ENCODE peak calls at places on chromosomes 11 and 22, in eight cellular contexts. N is endothelial cell; K is RWPE1; E is fibroblast of the aortic adventitia; T is cardiac muscle cell; Q is CD8-positive, alpha-beta T cell; P is left ventricle myocardium inferior; Y is AG09309. R is an unnamed sample.

GRCh38 chr11:103537904-103538502 is 428.8 kb downstream of the DYNC2H1 start:
- DNase-seq in N (peak), K (peak), E (peak), T (no peak), Q (no peak), P (no peak), Y (no peak), R (no peak)

GRCh38 chr11:69171476-69171875 is 15.7 kb downstream of the SMIM38 start:
- DNase-seq in N (no peak), K (no peak), E (no peak), T (no peak), Q (no peak), P (no peak), Y (no peak), R (no peak)

GRCh38 chr11:3046641-3047040 is 10.6 kb downstream of the CARS1 start:
- DNase-seq in N (no peak), K (no peak), E (no peak), T (no peak), Q (no peak), P (no peak), Y (no peak), R (no peak)

GRCh38 chr11:44324787-44325525 is 15.0 kb upstream of the ALX4 start:
- DNase-seq in N (no peak), K (no peak), E (no peak), T (no peak), Q (no peak), P (no peak), Y (no peak), R (no peak)

GRCh38 chr11:34340653-34341052 is 17.2 kb downstream of the ABTB2 start:
- DNase-seq in N (no peak), K (no peak), E (no peak), T (no peak), Q (no peak), P (no peak), Y (no peak), R (no peak)

GRCh38 chr22:49141761-49142160 is 685.9 kb downstream of the BRD1 start:
- DNase-seq in N (no peak), K (no peak), E (no peak), T (no peak), Q (no peak), P (no peak), Y (no peak), R (no peak)

GRCh38 chr22:38860291-38861169 is 11.5 kb downstream of the CBX6 start:
- DNase-seq in N (no peak), K (no peak), E (no peak), T (no peak), Q (no peak), P (no peak), Y (no peak), R (no peak)

GRCh38 chr11:772429-773390 is 4.6 kb downstream of the GATD1 start:
- DNase-seq in N (no peak), K (no peak), E (no peak), T (no peak), Q (no peak), P (no peak), Y (no peak), R (no peak)

GRCh38 chr22:38083931-38084631 is at the start of gene SLC16A8:
- DNase-seq in N (no peak), K (no peak), E (no peak), T (no peak), Q (no peak), P (no peak), Y (no peak), R (no peak)

GRCh38 chr22:48869161-48869560 is 958.5 kb downstream of the BRD1 start:
- DNase-seq in N (no peak), K (no peak), E (no peak), T (no peak), Q (no peak), P (peak), Y (no peak), R (no peak)

GRCh38 chr11:34727228-34727737 is 106.4 kb downstream of the EHF start:
- DNase-seq in N (no peak), K (no peak), E (no peak), T (no peak), Q (no peak), P (no peak), Y (no peak), R (no peak)

GRCh38 chr11:35042906-35043305 is 96.1 kb upstream of the CD44 start:
- DNase-seq in N (no peak), K (no peak), E (no peak), T (peak), Q (no peak), P (no peak), Y (no peak), R (no peak)

GRCh38 chr11:44139565-44140313 is 44.3 kb downstream of the EXT2 start:
- DNase-seq in N (no peak), K (no peak), E (peak), T (peak), Q (no peak), P (no peak), Y (no peak), R (no peak)

GRCh38 chr11:8717876-8718753 is 35.5 kb downstream of the RPL27A start:
- DNase-seq in N (no peak), K (peak), E (peak), T (no peak), Q (no peak), P (peak), Y (peak), R (no peak)

GRCh38 chr22:42462016-42462415 is 29.8 kb upstream of the NFAM1 start:
- DNase-seq in N (no peak), K (no peak), E (no peak), T (peak), Q (no peak), P (no peak), Y (no peak), R (no peak)

GRCh38 chr11:2788751-2789140 is 89.0 kb upstream of the KCNQ1OT1 start:
- DNase-seq in N (peak), K (no peak), E (no peak), T (no peak), Q (no peak), P (peak), Y (no peak), R (no peak)

GRCh38 chr11:67663515-67664212 is 10.8 kb downstream of the ALDH3B2 start:
- DNase-seq in N (no peak), K (no peak), E (no peak), T (no peak), Q (no peak), P (no peak), Y (no peak), R (no peak)

GRCh38 chr11:102761646-102762238 is 18.7 kb downstream of the MMP10 start:
- DNase-seq in N (no peak), K (no peak), E (peak), T (peak), Q (no peak), P (no peak), Y (no peak), R (no peak)

GRCh38 chr22:33984211-33984610 is 63.9 kb upstream of the LARGE1 start:
- DNase-seq in N (no peak), K (no peak), E (no peak), T (no peak), Q (no peak), P (no peak), Y (no peak), R (no peak)

GRCh38 chr11:110131386-110132123 is 38.4 kb downstream of the ZC3H12C start:
- DNase-seq in N (no peak), K (peak), E (no peak), T (no peak), Q (no peak), P (no peak), Y (no peak), R (no peak)

GRCh38 chr11:417652-418342 is 3.0 kb upstream of the SIGIRR start:
- DNase-seq in N (no peak), K (no peak), E (no peak), T (no peak), Q (no peak), P (no peak), Y (no peak), R (no peak)

GRCh38 chr11:66727282-66727882 is 1.6 kb downstream of the SPTBN2 start:
- DNase-seq in N (no peak), K (peak), E (no peak), T (peak), Q (peak), P (no peak), Y (no peak), R (no peak)

GRCh38 chr11:131579932-131580387 is 209.5 kb downstream of the NTM start:
- DNase-seq in N (peak), K (peak), E (peak), T (peak), Q (no peak), P (no peak), Y (peak), R (no peak)

GRCh38 chr11:64923151-64923661 is 1.3 kb upstream of the PPP2R5B start:
- DNase-seq in N (no peak), K (no peak), E (no peak), T (no peak), Q (no peak), P (no peak), Y (no peak), R (no peak)

GRCh38 chr11:110774138-110775014 is 62.1 kb upstream of the ARHGAP20 start:
- DNase-seq in N (no peak), K (no peak), E (no peak), T (no peak), Q (no peak), P (no peak), Y (no peak), R (no peak)

GRCh38 chr11:29713831-29714320 is 303.0 kb downstream of the KCNA4 start:
- DNase-seq in N (no peak), K (no peak), E (no peak), T (no peak), Q (no peak), P (no peak), Y (no peak), R (no peak)

GRCh38 chr11:124837491-124837856 is 27.8 kb upstream of the ROBO3 start:
- DNase-seq in N (peak), K (peak), E (peak), T (peak), Q (no peak), P (no peak), Y (peak), R (peak)

GRCh38 chr11:59247535-59248227 is 35.0 kb upstream of the MPEG1 start:
- DNase-seq in N (no peak), K (peak), E (peak), T (no peak), Q (no peak), P (peak), Y (peak), R (no peak)

GRCh38 chr11:28738549-28738948 is 630.4 kb downstream of the METTL15 start:
- DNase-seq in N (no peak), K (peak), E (peak), T (no peak), Q (no peak), P (no peak), Y (no peak), R (no peak)

GRCh38 chr22:27531782-27532530 is 269.6 kb downstream of the MN1 start:
- DNase-seq in N (no peak), K (peak), E (peak), T (peak), Q (no peak), P (no peak), Y (peak), R (no peak)

GRCh38 chr11:95641506-95641905 is 148.1 kb downstream of the FAM76B start:
- DNase-seq in N (no peak), K (no peak), E (peak), T (no peak), Q (peak), P (no peak), Y (no peak), R (no peak)

GRCh38 chr11:121672630-121673487 is 220.1 kb upstream of the SORL1-AS1 start:
- DNase-seq in N (no peak), K (no peak), E (peak), T (peak), Q (no peak), P (peak), Y (no peak), R (no peak)

GRCh38 chr22:42721045-42721434 is 370 bp upstream of the A4GALT start:
- DNase-seq in N (no peak), K (no peak), E (peak), T (no peak), Q (no peak), P (no peak), Y (no peak), R (no peak)

GRCh38 chr11:118175031-118175531 is 1.4 kb downstream of the SCN2B start:
- DNase-seq in N (no peak), K (peak), E (peak), T (no peak), Q (no peak), P (peak), Y (no peak), R (no peak)

GRCh38 chr11:35662061-35662648 is 420 bp upstream of the TRIM44 start:
- DNase-seq in N (no peak), K (peak), E (no peak), T (no peak), Q (peak), P (no peak), Y (no peak), R (no peak)

DNA sequence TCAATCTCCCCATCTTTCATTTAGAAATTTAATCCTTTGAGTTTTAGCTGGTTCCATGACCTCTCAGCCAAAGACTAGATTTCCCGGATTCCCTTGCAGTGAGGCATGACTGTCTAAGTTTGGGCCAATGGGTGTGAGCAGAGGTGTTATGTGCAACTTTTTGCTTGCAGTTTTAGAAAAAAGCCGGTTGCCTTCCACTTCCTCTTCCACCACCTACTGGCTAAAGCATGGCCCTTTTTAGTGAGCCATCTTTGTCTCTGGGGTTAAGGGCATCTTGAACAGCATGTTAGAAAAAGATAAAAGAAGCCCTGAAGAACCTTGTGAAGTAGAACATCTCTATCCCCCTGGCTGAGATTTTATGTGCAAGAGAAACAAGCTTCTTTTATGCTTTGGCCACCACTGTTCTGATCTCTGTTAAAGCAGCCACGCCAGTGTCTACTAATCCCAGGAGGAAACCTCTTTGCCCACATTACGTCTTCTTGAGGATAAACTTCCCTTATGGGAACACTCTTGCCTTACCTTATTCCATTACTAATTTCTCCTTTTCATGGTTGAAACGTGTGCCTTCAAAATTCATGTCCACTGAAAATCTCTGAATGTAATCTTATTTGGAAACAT is 279.9 kb downstream of the TENM4 start:
- DNase-seq in N (no peak), K (no peak), E (peak), T (peak), Q (no peak), P (no peak), Y (no peak), R (no peak)
- TF ChIP-seq CTCF in N (no peak), K (no peak), E (peak), T (peak), Q (no peak), P (peak), Y (no peak), R (peak)

GRCh38 chr22:18121436-18122253 is 11.0 kb downstream of the TUBA8 start:
- DNase-seq in N (peak), K (no peak), E (no peak), T (no peak), Q (no peak), P (no peak), Y (no peak), R (no peak)
- TF ChIP-seq CTCF in N (no peak), K (no peak), E (no peak), T (peak), Q (no peak), P (no peak), Y (peak), R (no peak)

DNA sequence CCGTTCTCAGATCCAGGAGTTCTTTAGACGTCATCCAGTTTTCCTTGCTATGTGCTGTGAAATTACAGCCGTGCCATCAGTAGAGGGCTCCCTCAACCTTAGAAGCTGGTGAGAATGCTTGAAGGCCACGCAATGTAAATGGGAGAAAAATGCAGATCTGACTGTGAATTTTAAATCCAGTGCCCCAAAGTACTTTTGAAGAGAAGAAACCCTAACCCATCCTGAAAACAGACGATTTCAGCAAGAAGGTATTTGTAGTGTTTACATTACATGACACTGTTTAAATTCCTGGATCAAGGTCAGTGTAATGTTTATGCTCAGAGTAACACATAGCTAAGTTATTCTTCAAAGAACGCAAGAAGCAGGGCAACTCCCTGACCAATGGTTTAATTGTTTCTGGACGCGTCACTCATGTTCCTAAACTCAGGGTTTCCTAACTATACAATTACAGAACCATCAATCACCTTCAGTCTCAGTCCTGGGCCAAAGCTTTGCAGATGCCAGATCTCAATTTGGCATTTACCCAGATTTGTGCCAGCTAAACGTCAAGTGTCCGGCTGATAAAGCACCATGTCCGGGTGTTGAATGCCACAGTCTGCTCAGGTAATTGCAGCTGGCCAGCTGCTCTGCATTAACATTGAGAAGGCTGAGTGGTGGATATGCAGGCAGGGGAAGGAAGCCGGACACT is 38.2 kb downstream of the ADAMTS8 start:
- DNase-seq in N (no peak), K (peak), E (peak), T (peak), Q (no peak), P (no peak), Y (no peak), R (no peak)
- TF ChIP-seq CTCF in N (no peak), K (no peak), E (peak), T (peak), Q (no peak), P (peak), Y (peak), R (peak)

GRCh38 chr11:116558504-116559252 is 214.1 kb downstream of the BUD13 start:
- DNase-seq in N (no peak), K (no peak), E (peak), T (no peak), Q (no peak), P (no peak), Y (no peak), R (no peak)

GRCh38 chr11:116557261-116557660 is 215.5 kb downstream of the BUD13 start:
- DNase-seq in N (no peak), K (no peak), E (no peak), T (no peak), Q (no peak), P (no peak), Y (no peak), R (no peak)

GRCh38 chr11:116553482-116553881 is 219.3 kb downstream of the BUD13 start:
- DNase-seq in N (no peak), K (no peak), E (no peak), T (no peak), Q (no peak), P (no peak), Y (no peak), R (no peak)

DNA sequence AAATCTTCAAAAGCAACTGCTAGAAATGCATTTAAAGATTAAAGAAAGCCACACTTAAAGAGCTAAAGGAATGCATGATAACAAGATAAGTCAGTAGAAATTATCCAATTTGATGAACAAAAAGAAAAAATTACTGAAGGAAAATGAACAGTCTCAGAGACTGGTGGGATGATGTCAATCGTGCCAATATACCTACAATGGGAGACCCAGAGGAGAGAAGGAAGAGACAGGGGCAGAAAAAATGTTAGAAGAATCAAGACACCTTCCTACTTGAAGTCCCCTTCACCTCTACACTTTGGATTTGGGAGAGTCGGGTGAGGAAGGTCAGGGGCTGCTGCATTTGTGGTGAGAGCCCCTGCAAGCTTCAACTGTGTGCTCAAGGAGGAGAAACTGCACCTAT is 216.3 kb downstream of the BUD13 start:
- DNase-seq in N (no peak), K (no peak), E (no peak), T (no peak), Q (no peak), P (no peak), Y (no peak), R (no peak)
- TF ChIP-seq CTCF in N (no peak), K (no peak), E (no peak), T (no peak), Q (no peak), P (no peak), Y (no peak), R (no peak)

GRCh38 chr22:20105456-20106204 is 10.3 kb upstream of the RANBP1 start:
- DNase-seq in N (no peak), K (no peak), E (no peak), T (no peak), Q (no peak), P (no peak), Y (no peak), R (no peak)
- TF ChIP-seq CTCF in N (no peak), K (no peak), E (no peak), T (no peak), Q (no peak), P (no peak), Y (no peak), R (no peak)

DNA sequence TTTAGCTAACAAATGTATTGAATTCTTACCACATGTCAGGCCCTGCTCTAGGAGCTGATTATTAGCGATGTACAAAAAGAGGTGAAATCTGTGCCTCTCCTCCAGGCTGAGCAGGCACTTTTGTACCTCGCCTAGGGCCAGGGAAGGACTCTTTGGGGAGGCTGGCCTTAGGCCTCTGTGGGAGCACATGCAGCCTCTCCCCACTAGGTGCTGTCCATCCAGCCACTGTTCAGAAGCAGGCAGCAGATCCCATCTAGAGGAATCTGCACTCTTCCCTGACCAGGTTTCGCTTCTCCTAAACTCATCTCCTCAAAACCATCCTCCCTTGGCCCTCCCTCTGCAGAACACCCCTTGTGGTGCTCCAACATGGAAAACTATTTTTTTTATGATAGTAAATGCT is 51.9 kb upstream of the WT1 start:
- DNase-seq in N (peak), K (peak), E (no peak), T (peak), Q (no peak), P (no peak), Y (no peak), R (no peak)
- TF ChIP-seq CTCF in N (peak), K (no peak), E (no peak), T (peak), Q (no peak), P (peak), Y (peak), R (no peak)

GRCh38 chr11:7421136-7421535 is 64.2 kb upstream of the OLFML1 start:
- DNase-seq in N (no peak), K (no peak), E (no peak), T (no peak), Q (no peak), P (no peak), Y (no peak), R (no peak)

GRCh38 chr11:7418916-7419315 is 66.4 kb upstream of the OLFML1 start:
- DNase-seq in N (no peak), K (no peak), E (no peak), T (no peak), Q (no peak), P (no peak), Y (no peak), R (no peak)

GRCh38 chr11:7418061-7418460 is 67.2 kb upstream of the OLFML1 start:
- DNase-seq in N (no peak), K (peak), E (no peak), T (no peak), Q (no peak), P (no peak), Y (no peak), R (no peak)

GRCh38 chr11:7423946-7424345 is 61.4 kb upstream of the OLFML1 start:
- DNase-seq in N (no peak), K (no peak), E (no peak), T (no peak), Q (no peak), P (no peak), Y (no peak), R (no peak)

GRCh38 chr11:7422544-7423331 is 62.6 kb upstream of the OLFML1 start:
- DNase-seq in N (no peak), K (no peak), E (peak), T (no peak), Q (no peak), P (no peak), Y (no peak), R (no peak)
- TF ChIP-seq CTCF in N (no peak), K (no peak), E (no peak), T (no peak), Q (no peak), P (no peak), Y (no peak), R (no peak)